ENCODE peak calls at places on chromosome 15, in eight cellular contexts. L is RWPE1; S is kidney epithelial cell; F is ELR; V is K562; A is KBM-7; T is A549; Y is activated CD4-positive, alpha-beta T cell treated with anti-CD3 and anti-CD28 coated beads, Interleukin-2, amount 50 U/mL, for 24 hours. W is an unnamed sample.

GRCh38 chr15:31494786-31495185 is 168.2 kb downstream of the KLF13 start:
- DNase-seq in L (no peak), S (no peak), F (no peak), V (no peak), A (no peak), T (no peak), Y (no peak), W (no peak)

GRCh38 chr15:66844041-66844746 is 142.2 kb downstream of the SMAD6 start:
- DNase-seq in L (no peak), S (no peak), F (no peak), V (no peak), A (no peak), T (no peak), Y (no peak), W (no peak)

GRCh38 chr15:58546066-58546591 is 114.3 kb downstream of the LIPC start:
- DNase-seq in L (no peak), S (no peak), F (no peak), V (no peak), A (peak; percentile 32), T (no peak), Y (no peak), W (no peak)

GRCh38 chr15:47688573-47689086 is 28.7 kb upstream of the SEMA6D start:
- DNase-seq in L (peak; percentile 62), S (no peak), F (peak; percentile 86), V (no peak), A (no peak), T (no peak), Y (no peak), W (no peak)

GRCh38 chr15:69735126-69735525 is 282.5 kb downstream of the RPLP1 start:
- DNase-seq in L (no peak), S (no peak), F (no peak), V (no peak), A (no peak), T (no peak), Y (no peak), W (no peak)

GRCh38 chr15:88623061-88623460 is 1.9 kb downstream of the AEN start:
- DNase-seq in L (peak; percentile 98), S (peak; percentile 69), F (peak; percentile 95), V (no peak), A (peak; percentile 66), T (peak; percentile 81), Y (no peak), W (peak; percentile 15)

GRCh38 chr15:62644216-62644873 is 398.2 kb upstream of the TPM1 start:
- DNase-seq in L (no peak), S (no peak), F (no peak), V (no peak), A (no peak), T (no peak), Y (no peak), W (no peak)

GRCh38 chr15:62770111-62770660 is 272.4 kb upstream of the TPM1 start:
- DNase-seq in L (peak; percentile 2), S (no peak), F (peak; percentile 51), V (no peak), A (no peak), T (no peak), Y (no peak), W (no peak)

GRCh38 chr15:99181544-99181943 is 67.8 kb downstream of the TTC23 start:
- DNase-seq in L (no peak), S (no peak), F (no peak), V (no peak), A (no peak), T (no peak), Y (no peak), W (no peak)

GRCh38 chr15:74869726-74870407 is 3.3 kb downstream of the SCAMP2 start:
- DNase-seq in L (no peak), S (no peak), F (no peak), V (no peak), A (peak; percentile 100), T (no peak), Y (no peak), W (peak; percentile 94)

GRCh38 chr15:58918239-58918638 is 15.2 kb downstream of the SLTM start:
- DNase-seq in L (no peak), S (peak; percentile 18), F (peak; percentile 67), V (no peak), A (no peak), T (no peak), Y (no peak), W (no peak)

GRCh38 chr15:84822774-84823579 is 5.8 kb downstream of the ALPK3 start:
- DNase-seq in L (no peak), S (no peak), F (no peak), V (no peak), A (no peak), T (no peak), Y (no peak), W (no peak)

GRCh38 chr15:85718271-85718971 is 76.3 kb downstream of the KLHL25 start:
- DNase-seq in L (no peak), S (no peak), F (no peak), V (no peak), A (no peak), T (no peak), Y (no peak), W (no peak)

GRCh38 chr15:26868029-26868685 is 1.3 kb downstream of the GABRA5 start:
- DNase-seq in L (no peak), S (no peak), F (no peak), V (no peak), A (no peak), T (no peak), Y (no peak), W (no peak)

GRCh38 chr15:29873942-29874341 is 51.7 kb upstream of the TJP1 start:
- DNase-seq in L (no peak), S (no peak), F (no peak), V (no peak), A (no peak), T (no peak), Y (no peak), W (no peak)

W was measured in OCI-M1.